ENCODE peak calls at places on chromosomes 3 and 15, in ten cellular contexts. One of them, this sample, is unnamed.

GRCh38 chr15:99239545-99240198 is 9.7 kb downstream of the TTC23 start:
- DNase-seq in GM19239: no peak
- DNase-seq in tibial nerve: no peak
- DNase-seq in cardiac septum: no peak
- DNase-seq in ELR: peak
- DNase-seq in effector CD4-positive, alpha-beta T cell: no peak
- DNase-seq in activated CD8-positive, alpha-beta T cell treated with anti-CD3 and anti-CD28 coated beads for 36 hours: peak
- DNase-seq in nephron progenitor cell: no peak
- DNase-seq in HCT116: no peak
- DNase-seq in neuronal stem cell: no peak
- DNase-seq in this sample: no peak

GRCh38 chr3:20140881-20141280 is 45.1 kb downstream of the SGO1 start:
- DNase-seq in activated CD8-positive, alpha-beta T cell treated with anti-CD3 and anti-CD28 coated beads for 36 hours: no peak
- DNase-seq in neuronal stem cell: no peak
- DNase-seq in GM19239: no peak
- DNase-seq in HCT116: no peak
- DNase-seq in nephron progenitor cell: no peak
- DNase-seq in tibial nerve: no peak
- DNase-seq in effector CD4-positive, alpha-beta T cell: no peak
- DNase-seq in cardiac septum: no peak
- DNase-seq in ELR: no peak
- DNase-seq in this sample: no peak

GRCh38 chr3:139122221-139122581 is 77.5 kb upstream of the PRR23C start:
- DNase-seq in activated CD8-positive, alpha-beta T cell treated with anti-CD3 and anti-CD28 coated beads for 36 hours: no peak
- DNase-seq in HCT116: no peak
- DNase-seq in GM19239: no peak
- DNase-seq in tibial nerve: no peak
- DNase-seq in effector CD4-positive, alpha-beta T cell: no peak
- DNase-seq in cardiac septum: no peak
- DNase-seq in neuronal stem cell: no peak
- DNase-seq in ELR: peak
- DNase-seq in nephron progenitor cell: no peak
- DNase-seq in this sample: no peak

GRCh38 chr15:89500397-89501270 is 4.3 kb upstream of the RHCG start:
- DNase-seq in activated CD8-positive, alpha-beta T cell treated with anti-CD3 and anti-CD28 coated beads for 36 hours: peak
- DNase-seq in cardiac septum: peak
- DNase-seq in nephron progenitor cell: no peak
- DNase-seq in HCT116: no peak
- DNase-seq in GM19239: no peak
- DNase-seq in tibial nerve: no peak
- DNase-seq in neuronal stem cell: no peak
- DNase-seq in ELR: peak
- DNase-seq in effector CD4-positive, alpha-beta T cell: no peak
- DNase-seq in this sample: no peak

GRCh38 chr3:127370906-127371305 is 83.1 kb upstream of the PRR20G start:
- DNase-seq in HCT116: no peak
- DNase-seq in activated CD8-positive, alpha-beta T cell treated with anti-CD3 and anti-CD28 coated beads for 36 hours: no peak
- DNase-seq in nephron progenitor cell: no peak
- DNase-seq in ELR: no peak
- DNase-seq in cardiac septum: no peak
- DNase-seq in neuronal stem cell: no peak
- DNase-seq in tibial nerve: no peak
- DNase-seq in GM19239: no peak
- DNase-seq in effector CD4-positive, alpha-beta T cell: no peak
- DNase-seq in this sample: no peak

GRCh38 chr3:13556937-13557336 is 8.0 kb downstream of the FBLN2 start:
- DNase-seq in cardiac septum: no peak
- DNase-seq in ELR: no peak
- DNase-seq in nephron progenitor cell: peak
- DNase-seq in neuronal stem cell: no peak
- DNase-seq in effector CD4-positive, alpha-beta T cell: no peak
- DNase-seq in HCT116: no peak
- DNase-seq in activated CD8-positive, alpha-beta T cell treated with anti-CD3 and anti-CD28 coated beads for 36 hours: peak
- DNase-seq in tibial nerve: no peak
- DNase-seq in GM19239: no peak
- DNase-seq in this sample: no peak

GRCh38 chr3:194251891-194252560 is 99.1 kb downstream of the CPN2 start:
- DNase-seq in neuronal stem cell: no peak
- DNase-seq in ELR: no peak
- DNase-seq in tibial nerve: no peak
- DNase-seq in effector CD4-positive, alpha-beta T cell: no peak
- DNase-seq in HCT116: no peak
- DNase-seq in GM19239: no peak
- DNase-seq in nephron progenitor cell: no peak
- DNase-seq in activated CD8-positive, alpha-beta T cell treated with anti-CD3 and anti-CD28 coated beads for 36 hours: no peak
- DNase-seq in cardiac septum: no peak
- DNase-seq in this sample: no peak

GRCh38 chr3:141561426-141562034 is 74.7 kb downstream of the RASA2 start:
- DNase-seq in neuronal stem cell: peak
- DNase-seq in effector CD4-positive, alpha-beta T cell: peak
- DNase-seq in GM19239: no peak
- DNase-seq in cardiac septum: no peak
- DNase-seq in tibial nerve: no peak
- DNase-seq in HCT116: peak
- DNase-seq in activated CD8-positive, alpha-beta T cell treated with anti-CD3 and anti-CD28 coated beads for 36 hours: peak
- DNase-seq in nephron progenitor cell: peak
- DNase-seq in ELR: peak
- DNase-seq in this sample: no peak

GRCh38 chr3:93867425-93867824 is 106.3 kb downstream of the PROS1 start:
- DNase-seq in nephron progenitor cell: no peak
- DNase-seq in cardiac septum: no peak
- DNase-seq in activated CD8-positive, alpha-beta T cell treated with anti-CD3 and anti-CD28 coated beads for 36 hours: no peak
- DNase-seq in GM19239: no peak
- DNase-seq in ELR: no peak
- DNase-seq in tibial nerve: no peak
- DNase-seq in effector CD4-positive, alpha-beta T cell: no peak
- DNase-seq in HCT116: no peak
- DNase-seq in neuronal stem cell: no peak
- DNase-seq in this sample: no peak

GRCh38 chr15:37058316-37058985 is 41.9 kb downstream of the MEIS2 start:
- DNase-seq in cardiac septum: no peak
- DNase-seq in neuronal stem cell: peak
- DNase-seq in ELR: no peak
- DNase-seq in tibial nerve: no peak
- DNase-seq in HCT116: no peak
- DNase-seq in effector CD4-positive, alpha-beta T cell: no peak
- DNase-seq in activated CD8-positive, alpha-beta T cell treated with anti-CD3 and anti-CD28 coated beads for 36 hours: no peak
- DNase-seq in GM19239: no peak
- DNase-seq in nephron progenitor cell: peak
- DNase-seq in this sample: no peak

GRCh38 chr3:67462185-67462584 is 192.2 kb downstream of the SUCLG2 start:
- DNase-seq in ELR: peak
- DNase-seq in neuronal stem cell: no peak
- DNase-seq in GM19239: no peak
- DNase-seq in tibial nerve: no peak
- DNase-seq in cardiac septum: no peak
- DNase-seq in HCT116: no peak
- DNase-seq in nephron progenitor cell: no peak
- DNase-seq in effector CD4-positive, alpha-beta T cell: no peak
- DNase-seq in activated CD8-positive, alpha-beta T cell treated with anti-CD3 and anti-CD28 coated beads for 36 hours: no peak
- DNase-seq in this sample: no peak

GRCh38 chr15:69225355-69226027 is 65.1 kb downstream of the GLCE start:
- DNase-seq in cardiac septum: no peak
- DNase-seq in activated CD8-positive, alpha-beta T cell treated with anti-CD3 and anti-CD28 coated beads for 36 hours: no peak
- DNase-seq in effector CD4-positive, alpha-beta T cell: no peak
- DNase-seq in neuronal stem cell: no peak
- DNase-seq in ELR: peak
- DNase-seq in nephron progenitor cell: no peak
- DNase-seq in HCT116: peak
- DNase-seq in GM19239: no peak
- DNase-seq in tibial nerve: no peak
- DNase-seq in this sample: no peak

GRCh38 chr3:177724020-177724638 is 526.8 kb upstream of the TBL1XR1 start:
- DNase-seq in cardiac septum: no peak
- DNase-seq in tibial nerve: peak
- DNase-seq in HCT116: no peak
- DNase-seq in effector CD4-positive, alpha-beta T cell: no peak
- DNase-seq in ELR: no peak
- DNase-seq in activated CD8-positive, alpha-beta T cell treated with anti-CD3 and anti-CD28 coated beads for 36 hours: no peak
- DNase-seq in nephron progenitor cell: no peak
- DNase-seq in GM19239: no peak
- DNase-seq in neuronal stem cell: no peak
- DNase-seq in this sample: no peak

GRCh38 chr3:157074490-157074889 is 85.5 kb downstream of the CCNL1 start:
- DNase-seq in ELR: no peak
- DNase-seq in neuronal stem cell: no peak
- DNase-seq in nephron progenitor cell: no peak
- DNase-seq in tibial nerve: no peak
- DNase-seq in cardiac septum: no peak
- DNase-seq in effector CD4-positive, alpha-beta T cell: no peak
- DNase-seq in activated CD8-positive, alpha-beta T cell treated with anti-CD3 and anti-CD28 coated beads for 36 hours: no peak
- DNase-seq in GM19239: no peak
- DNase-seq in HCT116: no peak
- DNase-seq in this sample: no peak

GRCh38 chr3:39727415-39727814 is 82.0 kb upstream of the MYRIP start:
- DNase-seq in GM19239: no peak
- DNase-seq in neuronal stem cell: no peak
- DNase-seq in HCT116: no peak
- DNase-seq in cardiac septum: no peak
- DNase-seq in effector CD4-positive, alpha-beta T cell: no peak
- DNase-seq in tibial nerve: no peak
- DNase-seq in activated CD8-positive, alpha-beta T cell treated with anti-CD3 and anti-CD28 coated beads for 36 hours: no peak
- DNase-seq in ELR: peak
- DNase-seq in nephron progenitor cell: no peak
- DNase-seq in this sample: no peak

GRCh38 chr3:132222868-132223538 is 94.2 kb upstream of the ACP3 start:
- DNase-seq in neuronal stem cell: peak
- DNase-seq in GM19239: no peak
- DNase-seq in tibial nerve: no peak
- DNase-seq in activated CD8-positive, alpha-beta T cell treated with anti-CD3 and anti-CD28 coated beads for 36 hours: no peak
- DNase-seq in nephron progenitor cell: no peak
- DNase-seq in cardiac septum: no peak
- DNase-seq in HCT116: no peak
- DNase-seq in ELR: no peak
- DNase-seq in effector CD4-positive, alpha-beta T cell: no peak
- DNase-seq in this sample: no peak

GRCh38 chr15:89419370-89419984 is 76.9 kb downstream of the RHCG start:
- DNase-seq in tibial nerve: no peak
- DNase-seq in ELR: peak
- DNase-seq in GM19239: no peak
- DNase-seq in activated CD8-positive, alpha-beta T cell treated with anti-CD3 and anti-CD28 coated beads for 36 hours: peak
- DNase-seq in neuronal stem cell: peak
- DNase-seq in nephron progenitor cell: peak
- DNase-seq in HCT116: no peak
- DNase-seq in effector CD4-positive, alpha-beta T cell: peak
- DNase-seq in cardiac septum: no peak
- DNase-seq in this sample: no peak

GRCh38 chr15:92719024-92719423 is 63.4 kb upstream of the FAM174B start:
- DNase-seq in ELR: no peak
- DNase-seq in tibial nerve: no peak
- DNase-seq in activated CD8-positive, alpha-beta T cell treated with anti-CD3 and anti-CD28 coated beads for 36 hours: no peak
- DNase-seq in cardiac septum: no peak
- DNase-seq in GM19239: no peak
- DNase-seq in effector CD4-positive, alpha-beta T cell: no peak
- DNase-seq in nephron progenitor cell: no peak
- DNase-seq in HCT116: no peak
- DNase-seq in neuronal stem cell: no peak
- DNase-seq in this sample: no peak